ENCODE peak calls at places on chromosomes 1 and 21, in five cellular contexts. H, I, B, Z and S are unnamed samples.

GRCh38 chr21:21232320-21232719 is 234.1 kb downstream of the NCAM2 start:
- DNase-seq in Z (no peak), I (no peak), B (peak), H (no peak), S (no peak)

GRCh38 chr21:39867198-39867650 is at the start of gene PCP4:
- DNase-seq in Z (no peak), H (no peak), B (peak), I (no peak), S (no peak)

GRCh38 chr1:245322673-245323072 is 167.9 kb downstream of the KIF26B start:
- DNase-seq in I (no peak), H (no peak), Z (no peak), B (no peak), S (no peak)

GRCh38 chr1:55129194-55129728 is 85.9 kb downstream of the USP24 start:
- DNase-seq in B (peak), Z (no peak), H (no peak), I (no peak), S (no peak)

GRCh38 chr1:27560271-27561125 is 43.4 kb downstream of the AHDC1 start:
- DNase-seq in B (no peak), I (no peak), Z (no peak), H (no peak), S (no peak)

GRCh38 chr1:243253211-243253926 is 1.7 kb downstream of the CEP170 start:
- DNase-seq in I (no peak), B (no peak), H (no peak), Z (no peak), S (no peak)

GRCh38 chr1:193406901-193407300 is 220.5 kb upstream of the B3GALT2 start:
- DNase-seq in H (no peak), Z (no peak), I (no peak), B (peak), S (no peak)

GRCh38 chr21:42527489-42528158 is 14.0 kb downstream of the SLC37A1 start:
- DNase-seq in I (no peak), Z (no peak), H (no peak), B (no peak), S (no peak)

GRCh38 chr1:231039161-231040018 is 664 bp downstream of the FAM89A start:
- DNase-seq in I (no peak), Z (peak), B (peak), H (peak), S (no peak)

GRCh38 chr1:43232482-43232881 is 37.3 kb upstream of the TMEM125 start:
- DNase-seq in B (peak), I (no peak), H (no peak), Z (no peak), S (no peak)

GRCh38 chr1:115555446-115555845 is 86.3 kb upstream of the VANGL1 start:
- DNase-seq in B (no peak), H (no peak), Z (no peak), I (no peak), S (no peak)
- H3K27ac ChIP-seq in B (no peak), H (no peak), Z (no peak), I (no peak), S (no peak)

GRCh38 chr1:225749706-225750105 is 27.9 kb upstream of the SRP9 start:
- DNase-seq in Z (no peak), B (no peak), H (no peak), I (no peak), S (no peak)

GRCh38 chr1:225746361-225747179 is 31.1 kb upstream of the SRP9 start:
- DNase-seq in Z (peak), H (no peak), I (peak), B (peak), S (no peak)

GRCh38 chr1:225745231-225745630 is 32.4 kb upstream of the SRP9 start:
- DNase-seq in H (no peak), I (no peak), B (no peak), Z (no peak), S (no peak)

GRCh38 chr1:225748479-225748878 is 29.1 kb upstream of the SRP9 start:
- DNase-seq in B (no peak), Z (no peak), I (no peak), H (no peak), S (no peak)

DNA sequence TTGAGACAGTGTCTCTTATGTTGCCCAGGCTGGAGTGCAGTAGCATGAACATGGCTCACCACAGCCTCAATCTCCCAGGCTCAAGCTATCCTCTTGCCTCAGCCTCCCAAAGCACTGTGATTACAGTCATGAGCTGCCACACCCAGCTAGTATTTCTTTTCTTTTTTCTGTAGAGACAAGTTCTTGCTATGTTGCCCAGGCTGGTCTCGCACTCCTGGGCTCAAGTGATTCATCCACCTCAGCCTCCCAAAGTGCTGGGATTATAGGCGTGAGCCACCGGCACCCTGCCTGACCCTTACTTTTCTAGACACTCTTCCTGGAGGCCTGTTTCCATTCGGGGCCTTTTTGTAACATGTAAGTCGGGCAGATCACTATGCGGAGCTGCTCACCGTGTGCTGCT is 30.1 kb upstream of the SRP9 start:
- DNase-seq in B (no peak), H (no peak), Z (no peak), I (no peak), S (no peak)
- H3K27ac ChIP-seq in B (no peak), H (peak), Z (peak), I (peak), S (peak)

GRCh38 chr1:180153032-180153431 is 1.6 kb upstream of the QSOX1 start:
- DNase-seq in B (no peak), I (no peak), H (no peak), Z (no peak), S (no peak)
- H3K27ac ChIP-seq in B (no peak), I (no peak), H (no peak), Z (no peak), S (peak)

GRCh38 chr1:52032785-52033131 is 852 bp downstream of the KTI12 start:
- DNase-seq in Z (peak), H (peak), B (peak), I (no peak), S (no peak)

GRCh38 chr1:52028328-52028727 is 5.3 kb downstream of the KTI12 start:
- DNase-seq in B (no peak), H (no peak), Z (no peak), I (no peak), S (no peak)

GRCh38 chr1:52033190-52034049 is at the start of gene KTI12:
- DNase-seq in Z (peak), H (peak), B (peak), I (no peak), S (no peak)

GRCh38 chr1:52034050-52034384 is 407 bp upstream of the KTI12 start:
- DNase-seq in Z (no peak), I (no peak), B (no peak), H (no peak), S (no peak)

GRCh38 chr1:52032124-52032784 is 1.4 kb downstream of the KTI12 start:
- DNase-seq in B (no peak), H (no peak), I (no peak), Z (no peak), S (no peak)
- H3K27ac ChIP-seq in B (no peak), H (peak), I (peak), Z (no peak), S (peak)